ENCODE peak calls at places on chromosomes 11 and 22, in six cellular contexts. One of them, this sample, is unnamed. For H3K36me3, the result is how much of the 10 kb centered on the place peaks cover.

GRCh38 chr22:33515733-33516297 is 404.5 kb downstream of the LARGE1 start:
- DNase-seq in CD8-positive, alpha-beta T cell: no peak
- DNase-seq in cardiac muscle cell: peak
- DNase-seq in left ventricle myocardium inferior: peak
- DNase-seq in tibial artery: no peak
- DNase-seq in stomach: peak
- DNase-seq in this sample: no peak

GRCh38 chr11:61711493-61711892 is 31.3 kb downstream of the DAGLA start:
- DNase-seq in CD8-positive, alpha-beta T cell: no peak
- DNase-seq in cardiac muscle cell: no peak
- DNase-seq in left ventricle myocardium inferior: no peak
- DNase-seq in tibial artery: no peak
- DNase-seq in stomach: no peak
- DNase-seq in this sample: no peak

GRCh38 chr11:68164437-68164836 is 43.2 kb upstream of the CHKA start:
- DNase-seq in CD8-positive, alpha-beta T cell: no peak
- DNase-seq in cardiac muscle cell: no peak
- DNase-seq in left ventricle myocardium inferior: no peak
- DNase-seq in tibial artery: no peak
- DNase-seq in stomach: no peak
- DNase-seq in this sample: no peak

GRCh38 chr11:66768088-66768521 is 39.1 kb upstream of the SPTBN2 start:
- DNase-seq in CD8-positive, alpha-beta T cell: no peak
- DNase-seq in cardiac muscle cell: no peak
- DNase-seq in left ventricle myocardium inferior: no peak
- DNase-seq in tibial artery: no peak
- DNase-seq in stomach: no peak
- DNase-seq in this sample: no peak

GRCh38 chr22:21657020-21657360 is 8.8 kb upstream of the PPIL2 start:
- DNase-seq in CD8-positive, alpha-beta T cell: no peak
- DNase-seq in cardiac muscle cell: no peak
- DNase-seq in left ventricle myocardium inferior: no peak
- DNase-seq in tibial artery: no peak
- DNase-seq in stomach: no peak
- DNase-seq in this sample: no peak

GRCh38 chr22:26470807-26471206 is 12.8 kb downstream of the HPS4 start:
- DNase-seq in CD8-positive, alpha-beta T cell: no peak
- DNase-seq in cardiac muscle cell: no peak
- DNase-seq in left ventricle myocardium inferior: no peak
- DNase-seq in tibial artery: no peak
- DNase-seq in stomach: no peak
- DNase-seq in this sample: no peak

GRCh38 chr11:12174145-12175143 is 64.1 kb downstream of the MICAL2 start:
- DNase-seq in CD8-positive, alpha-beta T cell: no peak
- DNase-seq in cardiac muscle cell: no peak
- DNase-seq in left ventricle myocardium inferior: no peak
- DNase-seq in tibial artery: no peak
- DNase-seq in stomach: no peak
- DNase-seq in this sample: no peak

GRCh38 chr11:61917357-61918109 is at the start of gene RAB3IL1:
- DNase-seq in CD8-positive, alpha-beta T cell: no peak
- DNase-seq in cardiac muscle cell: peak
- DNase-seq in left ventricle myocardium inferior: peak
- DNase-seq in tibial artery: no peak
- DNase-seq in stomach: peak
- DNase-seq in this sample: peak

GRCh38 chr11:61732705-61733104 is 19.7 kb upstream of the MYRF start:
- DNase-seq in CD8-positive, alpha-beta T cell: no peak
- DNase-seq in cardiac muscle cell: no peak
- DNase-seq in left ventricle myocardium inferior: no peak
- DNase-seq in tibial artery: peak
- DNase-seq in stomach: no peak
- DNase-seq in this sample: peak

GRCh38 chr11:106706355-106706754 is 311.9 kb downstream of the GUCY1A2 start:
- DNase-seq in CD8-positive, alpha-beta T cell: no peak
- DNase-seq in cardiac muscle cell: no peak
- DNase-seq in left ventricle myocardium inferior: no peak
- DNase-seq in tibial artery: no peak
- DNase-seq in stomach: no peak
- DNase-seq in this sample: no peak

GRCh38 chr22:44270556-44270880 is 42.2 kb downstream of the SHISAL1 start:
- DNase-seq in CD8-positive, alpha-beta T cell: no peak
- DNase-seq in cardiac muscle cell: no peak
- DNase-seq in left ventricle myocardium inferior: no peak
- DNase-seq in tibial artery: no peak
- DNase-seq in stomach: no peak
- DNase-seq in this sample: no peak

GRCh38 chr22:49975543-49976389 is 15.2 kb downstream of the PIM3 start:
- DNase-seq in CD8-positive, alpha-beta T cell: no peak
- DNase-seq in cardiac muscle cell: no peak
- DNase-seq in left ventricle myocardium inferior: peak
- DNase-seq in tibial artery: peak
- DNase-seq in stomach: peak
- DNase-seq in this sample: peak

GRCh38 chr11:293852-294661 is 5.1 kb downstream of the PGGHG start:
- DNase-seq in CD8-positive, alpha-beta T cell: no peak
- DNase-seq in cardiac muscle cell: no peak
- DNase-seq in left ventricle myocardium inferior: peak
- DNase-seq in tibial artery: peak
- DNase-seq in stomach: no peak
- DNase-seq in this sample: peak

GRCh38 chr11:47467372-47467771 is 18.4 kb upstream of the RAPSN start:
- DNase-seq in CD8-positive, alpha-beta T cell: no peak
- DNase-seq in cardiac muscle cell: no peak
- DNase-seq in left ventricle myocardium inferior: no peak
- DNase-seq in tibial artery: peak
- DNase-seq in stomach: peak
- DNase-seq in this sample: no peak

GRCh38 chr11:64148200-64148916 is 17.6 kb downstream of the MACROD1 start:
- DNase-seq in CD8-positive, alpha-beta T cell: peak
- DNase-seq in cardiac muscle cell: peak
- DNase-seq in left ventricle myocardium inferior: peak
- DNase-seq in tibial artery: peak
- DNase-seq in stomach: peak
- DNase-seq in this sample: peak

GRCh38 chr11:14373941-14374646 is 15.1 kb upstream of the RRAS2 start:
- DNase-seq in CD8-positive, alpha-beta T cell: no peak
- DNase-seq in cardiac muscle cell: no peak
- DNase-seq in left ventricle myocardium inferior: no peak
- DNase-seq in tibial artery: peak
- DNase-seq in stomach: peak
- DNase-seq in this sample: peak

GRCh38 chr11:79108851-79109250 is 332.0 kb downstream of the TENM4 start:
- DNase-seq in CD8-positive, alpha-beta T cell: no peak
- DNase-seq in cardiac muscle cell: no peak
- DNase-seq in left ventricle myocardium inferior: no peak
- DNase-seq in tibial artery: no peak
- DNase-seq in stomach: no peak
- DNase-seq in this sample: no peak

GRCh38 chr11:33533668-33534067 is 167.0 kb downstream of the C11orf91 start:
- DNase-seq in CD8-positive, alpha-beta T cell: no peak
- DNase-seq in cardiac muscle cell: no peak
- DNase-seq in left ventricle myocardium inferior: no peak
- DNase-seq in tibial artery: no peak
- DNase-seq in stomach: no peak
- DNase-seq in this sample: no peak

GRCh38 chr11:14894657-14895598 is 2.9 kb upstream of the CYP2R1 start:
- DNase-seq in CD8-positive, alpha-beta T cell: no peak
- DNase-seq in cardiac muscle cell: no peak
- DNase-seq in left ventricle myocardium inferior: peak
- DNase-seq in tibial artery: peak
- DNase-seq in stomach: no peak
- DNase-seq in this sample: peak

GRCh38 chr11:113114452-113115027 is 153.3 kb downstream of the NCAM1 start:
- DNase-seq in CD8-positive, alpha-beta T cell: no peak
- DNase-seq in cardiac muscle cell: peak
- DNase-seq in left ventricle myocardium inferior: peak
- DNase-seq in tibial artery: no peak
- DNase-seq in stomach: peak
- DNase-seq in this sample: peak

GRCh38 chr22:43378011-43378704 is 33.7 kb upstream of the MPPED1 start:
- DNase-seq in CD8-positive, alpha-beta T cell: no peak
- DNase-seq in cardiac muscle cell: peak
- DNase-seq in left ventricle myocardium inferior: no peak
- DNase-seq in tibial artery: no peak
- DNase-seq in stomach: peak
- DNase-seq in this sample: no peak

GRCh38 chr11:10898003-10898762 is 40.3 kb upstream of the ZBED5 start:
- DNase-seq in CD8-positive, alpha-beta T cell: no peak
- DNase-seq in cardiac muscle cell: no peak
- DNase-seq in left ventricle myocardium inferior: no peak
- DNase-seq in tibial artery: no peak
- DNase-seq in stomach: no peak
- DNase-seq in this sample: no peak
- H3K27ac ChIP-seq in CD8-positive, alpha-beta T cell: no peak
- H3K27ac ChIP-seq in cardiac muscle cell: peak
- H3K27ac ChIP-seq in left ventricle myocardium inferior: peak
- H3K27ac ChIP-seq in tibial artery: peak
- H3K27ac ChIP-seq in stomach: peak
- H3K27ac ChIP-seq in this sample: peak

DNA sequence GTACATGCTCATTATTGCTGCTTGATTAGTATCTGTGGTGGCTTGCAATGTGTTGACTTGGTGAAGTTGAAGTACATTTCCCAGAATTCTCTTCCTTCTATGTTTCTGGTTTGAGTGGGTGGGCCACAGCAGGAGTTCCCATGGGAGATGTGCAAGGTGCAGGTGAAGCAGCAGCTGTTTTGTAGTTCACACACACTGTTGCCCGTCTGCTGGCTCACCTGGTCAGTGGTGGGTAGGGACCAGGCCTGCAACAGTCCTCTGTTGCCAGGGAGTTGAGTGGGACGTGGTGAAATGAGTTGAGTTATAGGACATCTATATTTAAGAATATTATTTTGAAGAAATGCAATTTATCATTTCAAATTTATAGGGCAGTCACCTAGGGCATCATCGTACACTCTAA is 417.4 kb downstream of the TMEM135 start:
- DNase-seq in CD8-positive, alpha-beta T cell: no peak
- DNase-seq in cardiac muscle cell: no peak
- DNase-seq in left ventricle myocardium inferior: no peak
- DNase-seq in tibial artery: no peak
- DNase-seq in stomach: no peak
- DNase-seq in this sample: no peak
- TF ChIP-seq CTCF in CD8-positive, alpha-beta T cell: no peak
- TF ChIP-seq CTCF in cardiac muscle cell: no peak
- TF ChIP-seq CTCF in left ventricle myocardium inferior: no peak
- TF ChIP-seq CTCF in tibial artery: no peak
- TF ChIP-seq CTCF in stomach: no peak
- TF ChIP-seq CTCF in this sample: no peak

GRCh38 chr22:20091690-20092476 is 11.8 kb downstream of the DGCR8 start:
- DNase-seq in CD8-positive, alpha-beta T cell: no peak
- DNase-seq in cardiac muscle cell: no peak
- DNase-seq in left ventricle myocardium inferior: no peak
- DNase-seq in tibial artery: peak
- DNase-seq in stomach: no peak
- DNase-seq in this sample: no peak

GRCh38 chr22:20093437-20093836 is 13.4 kb downstream of the DGCR8 start:
- DNase-seq in CD8-positive, alpha-beta T cell: no peak
- DNase-seq in cardiac muscle cell: no peak
- DNase-seq in left ventricle myocardium inferior: peak
- DNase-seq in tibial artery: peak
- DNase-seq in stomach: peak
- DNase-seq in this sample: peak

GRCh38 chr22:20090730-20091240 is 10.7 kb downstream of the DGCR8 start:
- DNase-seq in CD8-positive, alpha-beta T cell: no peak
- DNase-seq in cardiac muscle cell: no peak
- DNase-seq in left ventricle myocardium inferior: no peak
- DNase-seq in tibial artery: peak
- DNase-seq in stomach: no peak
- DNase-seq in this sample: no peak

GRCh38 chr22:20094158-20094807 is 14.2 kb downstream of the DGCR8 start:
- DNase-seq in CD8-positive, alpha-beta T cell: no peak
- DNase-seq in cardiac muscle cell: no peak
- DNase-seq in left ventricle myocardium inferior: no peak
- DNase-seq in tibial artery: peak
- DNase-seq in stomach: no peak
- DNase-seq in this sample: no peak

GRCh38 chr22:20092477-20092854 is 12.4 kb downstream of the DGCR8 start:
- DNase-seq in CD8-positive, alpha-beta T cell: no peak
- DNase-seq in cardiac muscle cell: no peak
- DNase-seq in left ventricle myocardium inferior: no peak
- DNase-seq in tibial artery: peak
- DNase-seq in stomach: no peak
- DNase-seq in this sample: no peak
- H3K36me3 ChIP-seq in CD8-positive, alpha-beta T cell: half or more
- H3K36me3 ChIP-seq in cardiac muscle cell: half or more
- H3K36me3 ChIP-seq in left ventricle myocardium inferior: half or more
- H3K36me3 ChIP-seq in tibial artery: half or more
- H3K36me3 ChIP-seq in stomach: half or more
- H3K36me3 ChIP-seq in this sample: half or more

GRCh38 chr11:1299621-1300020 is 9.8 kb downstream of the TOLLIP start:
- DNase-seq in CD8-positive, alpha-beta T cell: no peak
- DNase-seq in cardiac muscle cell: no peak
- DNase-seq in left ventricle myocardium inferior: no peak
- DNase-seq in tibial artery: no peak
- DNase-seq in stomach: peak
- DNase-seq in this sample: no peak

GRCh38 chr11:1300121-1300520 is 9.3 kb downstream of the TOLLIP start:
- DNase-seq in CD8-positive, alpha-beta T cell: no peak
- DNase-seq in cardiac muscle cell: no peak
- DNase-seq in left ventricle myocardium inferior: no peak
- DNase-seq in tibial artery: no peak
- DNase-seq in stomach: no peak
- DNase-seq in this sample: no peak

GRCh38 chr11:1297576-1298473 is 11.6 kb downstream of the TOLLIP start:
- DNase-seq in CD8-positive, alpha-beta T cell: no peak
- DNase-seq in cardiac muscle cell: no peak
- DNase-seq in left ventricle myocardium inferior: no peak
- DNase-seq in tibial artery: no peak
- DNase-seq in stomach: peak
- DNase-seq in this sample: peak

GRCh38 chr11:1300569-1301187 is 8.8 kb downstream of the TOLLIP start:
- DNase-seq in CD8-positive, alpha-beta T cell: no peak
- DNase-seq in cardiac muscle cell: no peak
- DNase-seq in left ventricle myocardium inferior: no peak
- DNase-seq in tibial artery: peak
- DNase-seq in stomach: peak
- DNase-seq in this sample: no peak

DNA sequence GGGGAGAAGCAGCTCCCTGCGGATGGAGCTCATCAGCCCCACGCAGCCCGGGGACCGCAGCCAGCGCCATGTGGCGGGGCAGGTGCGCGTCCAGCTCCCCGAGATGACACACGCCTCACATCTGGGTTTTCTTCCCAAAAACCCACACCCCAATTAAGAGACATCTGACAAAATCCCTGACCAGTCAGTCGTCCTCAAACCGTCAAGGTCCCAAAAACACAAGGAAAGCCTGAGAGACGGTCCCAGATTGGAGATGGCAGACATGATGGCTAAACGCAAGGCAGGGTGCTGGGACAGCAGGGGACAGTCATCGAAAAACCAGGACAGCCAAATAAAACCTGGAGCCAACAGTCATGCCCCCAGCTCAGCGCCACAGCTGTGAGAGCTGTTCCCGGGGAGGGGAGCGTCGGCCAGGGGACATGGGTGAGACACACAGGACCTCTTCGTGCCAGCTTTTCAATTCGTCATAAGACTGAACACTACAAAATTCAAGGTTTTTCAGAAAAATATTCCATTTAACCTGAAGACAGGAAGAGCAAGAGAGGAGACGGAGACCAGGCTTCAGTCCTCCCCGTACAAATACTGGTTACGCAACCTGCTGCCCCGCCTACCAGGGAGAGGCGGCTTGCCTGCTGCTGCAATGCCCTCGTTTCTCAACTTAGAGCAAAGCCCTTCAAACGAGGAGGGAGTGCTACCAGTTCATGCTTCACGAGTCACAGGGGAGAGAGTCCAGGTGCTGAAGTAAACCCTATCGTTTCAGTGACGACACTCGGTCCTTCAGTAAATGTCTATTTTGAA is 10.5 kb downstream of the TOLLIP start:
- DNase-seq in CD8-positive, alpha-beta T cell: no peak
- DNase-seq in cardiac muscle cell: peak
- DNase-seq in left ventricle myocardium inferior: peak
- DNase-seq in tibial artery: peak
- DNase-seq in stomach: peak
- DNase-seq in this sample: peak
- H3K27ac ChIP-seq in CD8-positive, alpha-beta T cell: no peak
- H3K27ac ChIP-seq in cardiac muscle cell: no peak
- H3K27ac ChIP-seq in left ventricle myocardium inferior: peak
- H3K27ac ChIP-seq in tibial artery: peak
- H3K27ac ChIP-seq in stomach: peak
- H3K27ac ChIP-seq in this sample: peak

This sample was measured in psoas muscle.